ENCODE peak calls at places on chromosomes 6 and 20, in eight cellular contexts. R, D, K, G, L, F, H and U are unnamed samples.

GRCh38 chr6:1371933-1372332 is 17.4 kb upstream of the FOXF2 start:
- DNase-seq in R (no peak), D (no peak), K (no peak), G (no peak), L (no peak), F (no peak), H (no peak), U (no peak)

GRCh38 chr20:1820137-1821074 is 74.8 kb upstream of the SIRPA start:
- DNase-seq in R (no peak), D (no peak), K (no peak), G (no peak), L (no peak), F (no peak), H (no peak), U (peak; percentile 73)

GRCh38 chr20:2005359-2005758 is 11.5 kb upstream of the PDYN start:
- DNase-seq in R (no peak), D (no peak), K (no peak), G (no peak), L (no peak), F (no peak), H (no peak), U (no peak)

GRCh38 chr6:26295691-26296555 is 69.1 kb upstream of the BTN3A2 start:
- DNase-seq in R (no peak), D (no peak), K (no peak), G (no peak), L (no peak), F (no peak), H (no peak), U (peak; percentile 71)

GRCh38 chr6:107618672-107619071 is 128.8 kb downstream of the SOBP start:
- DNase-seq in R (no peak), D (no peak), K (no peak), G (no peak), L (no peak), F (no peak), H (no peak), U (no peak)

GRCh38 chr6:5007531-5007930 is 3.7 kb upstream of the RPP40 start:
- DNase-seq in R (no peak), D (no peak), K (no peak), G (no peak), L (no peak), F (no peak), H (no peak), U (no peak)

GRCh38 chr6:127022297-127022696 is 96.2 kb upstream of the RSPO3 start:
- DNase-seq in R (peak; percentile 87), D (peak; percentile 56), K (peak; percentile 44), G (no peak), L (no peak), F (peak; percentile 18), H (no peak), U (no peak)

GRCh38 chr6:10140824-10141223 is 274.1 kb downstream of the TFAP2A start:
- DNase-seq in R (no peak), D (no peak), K (no peak), G (no peak), L (no peak), F (no peak), H (no peak), U (no peak)

GRCh38 chr6:158445426-158446085 is 114.3 kb upstream of the TMEM181 start:
- DNase-seq in R (no peak), D (no peak), K (no peak), G (no peak), L (no peak), F (no peak), H (no peak), U (no peak)

GRCh38 chr6:167577891-167578361 is 248.8 kb upstream of the AFDN start:
- DNase-seq in R (no peak), D (no peak), K (no peak), G (no peak), L (no peak), F (no peak), H (no peak), U (no peak)

GRCh38 chr20:12677925-12678324 is 330.8 kb upstream of the SPTLC3 start:
- DNase-seq in R (no peak), D (no peak), K (no peak), G (no peak), L (no peak), F (no peak), H (no peak), U (no peak)

GRCh38 chr6:160081398-160081797 is 40.2 kb upstream of the SLC22A1 start:
- DNase-seq in R (no peak), D (no peak), K (no peak), G (no peak), L (no peak), F (no peak), H (no peak), U (no peak)

GRCh38 chr20:5073154-5074049 is 46.4 kb downstream of the PCNA start:
- DNase-seq in R (no peak), D (peak; percentile 93), K (peak; percentile 73), G (no peak), L (peak; percentile 97), F (peak; percentile 88), H (peak; percentile 45), U (peak; percentile 86)

GRCh38 chr20:10337291-10337690 is 96.7 kb downstream of the MKKS start:
- DNase-seq in R (no peak), D (no peak), K (no peak), G (no peak), L (no peak), F (no peak), H (no peak), U (no peak)

GRCh38 chr6:78526432-78526831 is 340.9 kb upstream of the IRAK1BP1 start:
- DNase-seq in R (no peak), D (no peak), K (no peak), G (no peak), L (no peak), F (no peak), H (no peak), U (no peak)
- TF ChIP-seq CTCF in R (no peak), D (no peak), K (no peak), G (no peak), L (no peak), F (no peak), H (no peak), U (no peak)

DNA sequence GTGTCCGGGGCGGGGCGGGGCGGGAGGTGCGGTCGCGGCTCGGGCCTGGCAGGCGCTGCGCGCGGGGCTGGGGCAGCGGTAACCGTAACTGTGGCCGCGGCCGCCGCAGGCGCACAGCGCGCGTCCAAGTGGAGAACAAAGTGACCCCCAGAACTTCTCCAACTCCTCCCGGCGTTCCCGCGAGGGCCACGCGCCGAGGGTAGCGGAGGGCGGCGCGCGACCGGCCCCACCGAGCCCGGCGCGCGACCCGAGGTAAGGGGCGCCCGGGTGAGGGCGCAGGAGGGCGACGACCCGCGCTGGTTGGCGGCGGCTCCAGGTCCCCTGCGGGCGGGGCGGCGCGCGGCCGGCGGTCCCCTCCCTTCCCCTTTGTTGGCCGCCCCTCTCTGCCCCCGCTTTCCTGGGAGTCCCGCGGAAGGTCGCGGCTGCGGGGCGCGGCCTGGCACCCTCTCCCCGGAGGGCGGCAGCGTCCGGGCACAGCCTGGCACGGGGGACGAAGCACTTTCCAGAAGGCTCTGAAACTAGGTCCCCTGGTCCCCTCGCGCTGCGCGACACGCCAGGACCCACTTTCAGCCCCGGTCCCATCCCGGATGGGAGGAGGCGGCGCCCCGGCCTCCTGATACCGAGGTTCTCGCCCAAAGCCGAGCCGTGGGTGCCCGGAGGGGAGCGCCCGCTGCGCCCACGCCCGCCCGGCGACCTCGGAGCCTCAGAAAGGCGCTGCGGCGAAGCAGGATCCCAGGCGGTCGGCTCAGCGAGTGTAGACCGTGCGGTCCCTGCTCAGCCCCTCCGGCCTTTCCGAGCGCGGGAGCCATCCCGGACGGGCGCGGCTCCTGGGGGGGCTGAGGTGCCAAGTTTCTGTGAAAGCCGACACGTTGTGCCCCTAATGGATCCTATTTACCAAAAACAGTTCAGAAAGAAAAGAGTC is at the start of gene TIAM2:
- DNase-seq in R (no peak), D (no peak), K (no peak), G (no peak), L (peak; percentile 25), F (no peak), H (peak; percentile 17), U (no peak)
- H3K4me3 ChIP-seq in R (peak within 1 kb of the TSS; percentile 77), D (peak within 1 kb of the TSS; percentile 6), K (peak within 1 kb of the TSS; percentile 69), G (peak within 1 kb of the TSS; percentile 81), L (peak within 1 kb of the TSS; percentile 76), F (peak within 1 kb of the TSS; percentile 7), H (peak within 1 kb of the TSS; percentile 26), U (peak within 1 kb of the TSS; percentile 75)

GRCh38 chr6:33248643-33248931 is 23.1 kb downstream of the VPS52 start:
- DNase-seq in R (no peak), D (no peak), K (no peak), G (no peak), L (no peak), F (no peak), H (no peak), U (no peak)
- TF ChIP-seq CTCF in R (no peak), D (peak; percentile 23), K (peak; percentile 5), G (no peak), L (no peak), F (no peak), H (no peak), U (no peak)

DNA sequence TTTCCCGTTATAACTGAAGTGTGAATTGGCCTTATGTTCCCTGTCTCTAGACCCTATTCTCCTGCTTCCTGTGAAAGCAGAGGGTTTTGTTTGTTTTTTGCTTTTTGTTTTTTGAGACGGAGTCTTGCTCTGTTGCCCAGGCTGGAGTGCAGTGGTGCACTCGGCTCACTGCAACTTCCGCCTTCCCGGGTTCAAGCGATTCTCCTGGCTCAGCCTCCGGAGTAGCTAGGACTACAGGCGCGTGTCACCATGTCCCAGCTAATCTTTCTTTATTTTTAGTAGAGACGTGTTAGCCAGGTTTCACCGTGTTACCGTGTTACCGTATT is 674 bp upstream of the GNMT start:
- DNase-seq in R (no peak), D (no peak), K (no peak), G (no peak), L (no peak), F (no peak), H (no peak), U (no peak)
- H3K4me3 ChIP-seq in R (no peak overlapping the region), D (no peak overlapping the region), K (peak overlapping the region; percentile 66), G (no peak overlapping the region), L (peak overlapping the region; percentile 38), F (no peak overlapping the region), H (peak overlapping the region; percentile 43), U (peak overlapping the region; percentile 55)

GRCh38 chr6:147099974-147100373 is 104.2 kb upstream of the STXBP5 start:
- DNase-seq in R (no peak), D (no peak), K (no peak), G (peak; percentile 61), L (no peak), F (no peak), H (no peak), U (peak; percentile 84)
- TF ChIP-seq CTCF in R (no peak), D (no peak), K (no peak), G (no peak), L (no peak), F (no peak), H (no peak), U (no peak)

GRCh38 chr20:23586735-23587525 is 18.6 kb upstream of the CST9L start:
- DNase-seq in R (no peak), D (no peak), K (no peak), G (no peak), L (no peak), F (no peak), H (no peak), U (no peak)
- H3K4me3 ChIP-seq in R (no peak overlapping the region), D (no peak overlapping the region), K (no peak overlapping the region), G (no peak overlapping the region), L (no peak overlapping the region), F (no peak overlapping the region), H (no peak overlapping the region), U (no peak overlapping the region)